ENCODE peak calls at places on chromosomes 7 and 10, in eight cellular contexts. P, A, O, J, K, U, L and H are unnamed samples.

GRCh38 chr7:80054356-80054755 is 80.3 kb upstream of the GNAI1 start:
- DNase-seq in P (no peak), A (peak), O (no peak), J (peak), K (no peak), U (no peak), L (no peak), H (no peak)

GRCh38 chr7:43686991-43687390 is 42.3 kb downstream of the COA1 start:
- DNase-seq in P (no peak), A (no peak), O (no peak), J (peak), K (no peak), U (no peak), L (no peak), H (no peak)

GRCh38 chr7:25894902-25895791 is 256.9 kb upstream of the NFE2L3 start:
- DNase-seq in P (peak), A (peak), O (peak), J (peak), K (peak), U (peak), L (peak), H (no peak)

GRCh38 chr7:141568227-141568626 is 17.0 kb downstream of the AGK start:
- DNase-seq in P (no peak), A (no peak), O (no peak), J (no peak), K (no peak), U (no peak), L (no peak), H (no peak)

GRCh38 chr7:46387646-46388045 is 466.6 kb upstream of the IGFBP3 start:
- DNase-seq in P (no peak), A (peak), O (no peak), J (peak), K (no peak), U (no peak), L (no peak), H (no peak)

GRCh38 chr7:107779647-107780099 is 23.4 kb downstream of the SLC26A3 start:
- DNase-seq in P (no peak), A (no peak), O (no peak), J (no peak), K (no peak), U (no peak), L (no peak), H (no peak)

GRCh38 chr7:33932832-33933468 is 27.6 kb downstream of the BMPER start:
- DNase-seq in P (peak), A (peak), O (peak), J (peak), K (peak), U (peak), L (peak), H (peak)

GRCh38 chr7:85234746-85235145 is 47.9 kb upstream of the SEMA3D start:
- DNase-seq in P (no peak), A (no peak), O (no peak), J (peak), K (no peak), U (no peak), L (no peak), H (no peak)

GRCh38 chr10:124248646-124249045 is 155.2 kb upstream of the CHST15 start:
- DNase-seq in P (no peak), A (no peak), O (no peak), J (no peak), K (no peak), U (no peak), L (no peak), H (no peak)

GRCh38 chr10:25047088-25047487 is 30.7 kb downstream of the THNSL1 start:
- DNase-seq in P (no peak), A (no peak), O (no peak), J (peak), K (no peak), U (no peak), L (no peak), H (no peak)

GRCh38 chr7:48708635-48709034 is 215.7 kb upstream of the CDC14C start:
- DNase-seq in P (no peak), A (no peak), O (no peak), J (no peak), K (no peak), U (no peak), L (peak), H (no peak)

GRCh38 chr7:49295136-49295535 is 370.8 kb downstream of the CDC14C start:
- DNase-seq in P (no peak), A (peak), O (peak), J (peak), K (no peak), U (no peak), L (no peak), H (no peak)

GRCh38 chr10:44462338-44462914 is 77.5 kb upstream of the CXCL12 start:
- DNase-seq in P (no peak), A (no peak), O (no peak), J (peak), K (no peak), U (no peak), L (no peak), H (no peak)

GRCh38 chr10:44465430-44466115 is 80.7 kb upstream of the CXCL12 start:
- DNase-seq in P (no peak), A (no peak), O (no peak), J (peak), K (no peak), U (no peak), L (no peak), H (no peak)

GRCh38 chr10:44466236-44466635 is 81.3 kb upstream of the CXCL12 start:
- DNase-seq in P (no peak), A (no peak), O (no peak), J (peak), K (no peak), U (no peak), L (no peak), H (no peak)

GRCh38 chr10:44463511-44464121 is 78.7 kb upstream of the CXCL12 start:
- DNase-seq in P (no peak), A (peak), O (no peak), J (peak), K (no peak), U (no peak), L (no peak), H (no peak)

GRCh38 chr10:44464503-44464902 is 79.6 kb upstream of the CXCL12 start:
- DNase-seq in P (no peak), A (no peak), O (no peak), J (no peak), K (no peak), U (no peak), L (no peak), H (no peak)
- TF ChIP-seq CTCF in P (no peak), A (peak), O (no peak), J (peak), K (no peak), U (no peak), L (no peak), H (no peak)

GRCh38 chr7:81260152-81260551 is 341.3 kb upstream of the SEMA3C start:
- DNase-seq in P (no peak), A (peak), O (no peak), J (no peak), K (no peak), U (peak), L (no peak), H (no peak)

GRCh38 chr7:81256991-81257390 is 338.1 kb upstream of the SEMA3C start:
- DNase-seq in P (no peak), A (peak), O (no peak), J (no peak), K (no peak), U (peak), L (peak), H (no peak)
- TF ChIP-seq CTCF in P (no peak), A (peak), O (no peak), J (peak), K (peak), U (peak), L (no peak), H (no peak)

DNA sequence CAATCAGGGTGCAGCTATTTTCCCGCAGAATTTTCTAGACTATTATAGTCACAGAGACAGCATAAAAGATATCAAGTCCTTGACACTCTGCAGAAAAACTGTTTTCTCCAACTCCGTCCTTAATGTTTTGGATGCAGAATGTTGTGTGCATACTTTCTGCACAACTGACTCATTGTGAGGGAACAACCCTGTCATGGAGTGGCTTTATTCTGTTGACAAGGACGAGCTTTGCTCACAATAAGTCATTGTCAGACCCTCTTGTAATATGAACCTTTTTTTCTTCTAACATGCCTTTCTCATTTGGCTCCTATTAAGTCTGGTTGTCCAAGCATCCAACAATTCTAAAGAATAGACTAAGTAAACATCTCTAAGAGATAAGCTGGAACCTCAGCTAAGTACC is 17.3 kb downstream of the ABCB4 start:
- DNase-seq in P (no peak), A (no peak), O (no peak), J (peak), K (no peak), U (no peak), L (no peak), H (no peak)
- TF ChIP-seq CTCF in P (no peak), A (no peak), O (no peak), J (no peak), K (no peak), U (no peak), L (no peak), H (no peak)

GRCh38 chr10:16933799-16934198 is 116.6 kb upstream of the RSU1 start:
- DNase-seq in P (no peak), A (no peak), O (no peak), J (no peak), K (no peak), U (no peak), L (peak), H (no peak)
- TF ChIP-seq CTCF in P (no peak), A (no peak), O (no peak), J (no peak), K (no peak), U (no peak), L (no peak), H (no peak)

GRCh38 chr10:77251297-77252013 is 386.2 kb downstream of the KCNMA1 start:
- DNase-seq in P (no peak), A (peak), O (peak), J (peak), K (no peak), U (peak), L (peak), H (peak)
- TF ChIP-seq CTCF in P (peak), A (peak), O (peak), J (peak), K (no peak), U (peak), L (no peak), H (peak)

DNA sequence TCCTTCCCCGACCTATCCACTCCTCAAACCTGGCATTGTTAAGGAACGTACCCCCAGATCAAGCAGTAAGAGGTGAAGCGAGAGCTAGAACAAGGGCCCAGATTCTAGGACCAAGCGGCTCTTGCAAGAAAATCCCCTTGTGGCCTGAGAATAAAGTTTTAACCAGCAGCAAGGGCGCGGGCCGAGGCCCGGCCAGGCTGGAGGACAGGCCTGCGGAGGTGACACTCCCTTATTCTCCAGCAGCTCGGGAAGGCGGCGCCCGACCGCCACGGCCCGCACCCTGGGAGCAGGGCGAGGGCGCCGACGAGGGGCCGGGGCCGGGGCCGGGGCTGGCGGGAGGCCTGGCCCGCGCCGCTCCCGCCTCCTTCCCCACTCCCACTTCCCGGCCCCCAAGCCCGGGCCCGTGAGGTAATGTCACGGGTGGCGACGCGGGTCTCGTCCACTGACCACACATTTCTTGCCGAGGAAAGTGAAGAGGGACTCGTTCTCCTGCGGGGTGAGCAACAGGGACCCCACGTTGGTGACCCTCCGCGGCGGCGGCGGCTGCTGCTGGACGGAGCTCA is 551 bp downstream of the WASL start:
- DNase-seq in P (peak), A (peak), O (peak), J (peak), K (no peak), U (peak), L (no peak), H (peak)
- TF ChIP-seq CTCF in P (no peak), A (no peak), O (no peak), J (peak), K (no peak), U (no peak), L (no peak), H (no peak)

DNA sequence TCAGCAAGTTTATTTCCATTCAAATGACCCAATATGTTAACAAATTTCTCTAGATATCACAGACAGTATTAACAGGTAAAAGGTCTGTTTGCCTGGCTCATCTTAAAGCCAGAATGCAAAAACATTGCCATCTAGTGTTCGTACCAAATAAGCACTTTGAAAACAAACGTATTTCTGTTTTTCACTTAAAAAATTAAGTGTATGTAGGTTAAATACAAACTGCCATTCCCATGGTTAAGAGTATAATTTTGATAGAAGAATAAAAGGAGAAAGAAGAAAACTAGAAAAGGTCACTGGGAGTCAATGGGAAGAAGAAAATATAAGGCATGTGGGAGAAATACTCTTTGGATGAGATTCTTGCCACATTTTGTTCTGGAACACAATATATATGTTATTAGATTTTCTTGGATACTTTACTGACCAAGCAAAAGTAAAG is 51.0 kb downstream of the ORC5 start:
- DNase-seq in P (peak), A (peak), O (peak), J (peak), K (no peak), U (peak), L (no peak), H (no peak)
- TF ChIP-seq CTCF in P (peak), A (peak), O (peak), J (peak), K (no peak), U (peak), L (no peak), H (peak)